ENCODE peak calls at places on chromosome 1, in nine cellular contexts. One of them, this sample, is unnamed. For H3K4me1, the result is how much of the 10 kb centered on the place peaks cover.

GRCh38 chr1:58597076-58597475 is 20.0 kb upstream of the TACSTD2 start:
- DNase-seq in testis: no peak
- DNase-seq in pancreas: no peak
- DNase-seq in hepatocyte: no peak
- DNase-seq in left ventricle myocardium inferior: no peak
- DNase-seq in lower lobe of right lung: no peak
- DNase-seq in transverse colon: no peak
- DNase-seq in adrenal gland: no peak
- DNase-seq in psoas muscle: no peak
- DNase-seq in this sample: no peak

GRCh38 chr1:171280596-171280995 is 32.3 kb downstream of the FMO1 start:
- DNase-seq in pancreas: no peak
- DNase-seq in testis: no peak
- DNase-seq in psoas muscle: no peak
- DNase-seq in lower lobe of right lung: no peak
- DNase-seq in hepatocyte: no peak
- DNase-seq in adrenal gland: no peak
- DNase-seq in transverse colon: no peak
- DNase-seq in left ventricle myocardium inferior: no peak
- DNase-seq in this sample: no peak

GRCh38 chr1:28073867-28074266 is 14.5 kb downstream of the EYA3 start:
- DNase-seq in adrenal gland: no peak
- DNase-seq in testis: no peak
- DNase-seq in hepatocyte: no peak
- DNase-seq in lower lobe of right lung: no peak
- DNase-seq in transverse colon: no peak
- DNase-seq in left ventricle myocardium inferior: no peak
- DNase-seq in psoas muscle: no peak
- DNase-seq in pancreas: no peak
- DNase-seq in this sample: no peak

GRCh38 chr1:116330342-116330652 is 42.7 kb upstream of the ATP1A1 start:
- DNase-seq in adrenal gland: no peak
- DNase-seq in testis: no peak
- DNase-seq in transverse colon: no peak
- DNase-seq in left ventricle myocardium inferior: no peak
- DNase-seq in hepatocyte: no peak
- DNase-seq in pancreas: no peak
- DNase-seq in psoas muscle: no peak
- DNase-seq in lower lobe of right lung: peak
- DNase-seq in this sample: no peak

GRCh38 chr1:103326595-103326994 is 198.9 kb upstream of the RNPC3 start:
- DNase-seq in pancreas: no peak
- DNase-seq in testis: no peak
- DNase-seq in adrenal gland: no peak
- DNase-seq in hepatocyte: no peak
- DNase-seq in psoas muscle: no peak
- DNase-seq in lower lobe of right lung: no peak
- DNase-seq in transverse colon: no peak
- DNase-seq in left ventricle myocardium inferior: no peak
- DNase-seq in this sample: no peak

GRCh38 chr1:160432371-160432786 is 32.0 kb downstream of the VANGL2 start:
- DNase-seq in lower lobe of right lung: no peak
- DNase-seq in left ventricle myocardium inferior: no peak
- DNase-seq in testis: no peak
- DNase-seq in transverse colon: no peak
- DNase-seq in adrenal gland: no peak
- DNase-seq in hepatocyte: no peak
- DNase-seq in psoas muscle: no peak
- DNase-seq in pancreas: no peak
- DNase-seq in this sample: no peak

GRCh38 chr1:218886472-218886871 is 287.2 kb upstream of the LYPLAL1 start:
- DNase-seq in testis: peak
- DNase-seq in pancreas: no peak
- DNase-seq in hepatocyte: peak
- DNase-seq in transverse colon: no peak
- DNase-seq in left ventricle myocardium inferior: peak
- DNase-seq in lower lobe of right lung: no peak
- DNase-seq in adrenal gland: peak
- DNase-seq in psoas muscle: peak
- DNase-seq in this sample: no peak

GRCh38 chr1:155012052-155012546 is 9.5 kb downstream of the ZBTB7B start:
- DNase-seq in psoas muscle: peak
- DNase-seq in left ventricle myocardium inferior: peak
- DNase-seq in adrenal gland: peak
- DNase-seq in transverse colon: peak
- DNase-seq in hepatocyte: peak
- DNase-seq in testis: peak
- DNase-seq in lower lobe of right lung: peak
- DNase-seq in pancreas: peak
- DNase-seq in this sample: peak

GRCh38 chr1:239914827-239915231 is 176.9 kb upstream of the FMN2 start:
- DNase-seq in hepatocyte: no peak
- DNase-seq in pancreas: no peak
- DNase-seq in left ventricle myocardium inferior: no peak
- DNase-seq in lower lobe of right lung: no peak
- DNase-seq in psoas muscle: no peak
- DNase-seq in testis: no peak
- DNase-seq in transverse colon: no peak
- DNase-seq in adrenal gland: no peak
- DNase-seq in this sample: no peak

DNA sequence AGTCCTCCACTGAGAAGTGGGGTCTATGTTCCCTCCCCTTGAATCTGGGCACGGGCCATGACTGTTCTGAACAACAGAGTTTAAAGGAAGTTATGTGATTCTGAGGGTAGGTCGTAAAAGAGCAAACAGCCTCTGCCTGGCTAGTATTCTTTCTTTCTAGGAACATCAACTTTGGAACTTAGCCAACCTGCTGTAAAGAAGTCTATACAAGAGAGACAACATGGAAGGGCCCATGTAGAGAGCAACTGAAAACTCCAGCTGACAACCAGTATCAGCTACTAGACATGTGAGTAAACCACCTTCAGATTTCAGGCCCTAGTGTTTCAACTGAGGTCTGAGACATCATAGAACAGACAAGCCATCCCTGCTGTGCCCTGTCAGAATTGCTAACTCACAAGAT is 7.5 kb downstream of the SELENOF start:
- DNase-seq in left ventricle myocardium inferior: no peak
- DNase-seq in pancreas: no peak
- DNase-seq in psoas muscle: no peak
- DNase-seq in hepatocyte: peak
- DNase-seq in transverse colon: peak
- DNase-seq in adrenal gland: no peak
- DNase-seq in lower lobe of right lung: no peak
- DNase-seq in testis: no peak
- DNase-seq in this sample: peak
- H3K4me3 ChIP-seq in left ventricle myocardium inferior: no peak
- H3K4me3 ChIP-seq in pancreas: no peak
- H3K4me3 ChIP-seq in psoas muscle: no peak
- H3K4me3 ChIP-seq in hepatocyte: no peak
- H3K4me3 ChIP-seq in transverse colon: no peak
- H3K4me3 ChIP-seq in adrenal gland: no peak
- H3K4me3 ChIP-seq in lower lobe of right lung: no peak
- H3K4me3 ChIP-seq in testis: no peak
- H3K4me3 ChIP-seq in this sample: no peak

GRCh38 chr1:31699341-31699891 is 4.4 kb downstream of the COL16A1 start:
- DNase-seq in psoas muscle: no peak
- DNase-seq in testis: no peak
- DNase-seq in adrenal gland: no peak
- DNase-seq in left ventricle myocardium inferior: no peak
- DNase-seq in lower lobe of right lung: no peak
- DNase-seq in hepatocyte: no peak
- DNase-seq in pancreas: no peak
- DNase-seq in transverse colon: no peak
- DNase-seq in this sample: peak
- H3K4me1 ChIP-seq in psoas muscle: under half
- H3K4me1 ChIP-seq in testis: under half
- H3K4me1 ChIP-seq in adrenal gland: under half
- H3K4me1 ChIP-seq in left ventricle myocardium inferior: half or more
- H3K4me1 ChIP-seq in lower lobe of right lung: under half
- H3K4me1 ChIP-seq in hepatocyte: under half
- H3K4me1 ChIP-seq in pancreas: under half
- H3K4me1 ChIP-seq in transverse colon: under half
- H3K4me1 ChIP-seq in this sample: under half

GRCh38 chr1:145979746-145980435 is 15.4 kb downstream of the POLR3GL start:
- DNase-seq in lower lobe of right lung: no peak
- DNase-seq in pancreas: no peak
- DNase-seq in hepatocyte: no peak
- DNase-seq in adrenal gland: peak
- DNase-seq in testis: no peak
- DNase-seq in transverse colon: peak
- DNase-seq in psoas muscle: peak
- DNase-seq in left ventricle myocardium inferior: no peak
- DNase-seq in this sample: no peak

GRCh38 chr1:145977486-145978476 is 13.3 kb downstream of the POLR3GL start:
- DNase-seq in adrenal gland: peak
- DNase-seq in pancreas: peak
- DNase-seq in left ventricle myocardium inferior: peak
- DNase-seq in hepatocyte: peak
- DNase-seq in lower lobe of right lung: peak
- DNase-seq in transverse colon: peak
- DNase-seq in testis: peak
- DNase-seq in psoas muscle: peak
- DNase-seq in this sample: no peak

GRCh38 chr1:145978477-145978859 is 14.0 kb downstream of the POLR3GL start:
- DNase-seq in lower lobe of right lung: no peak
- DNase-seq in pancreas: no peak
- DNase-seq in hepatocyte: no peak
- DNase-seq in transverse colon: no peak
- DNase-seq in testis: no peak
- DNase-seq in adrenal gland: no peak
- DNase-seq in psoas muscle: no peak
- DNase-seq in left ventricle myocardium inferior: no peak
- DNase-seq in this sample: no peak

GRCh38 chr1:145977016-145977415 is 12.5 kb downstream of the POLR3GL start:
- DNase-seq in pancreas: no peak
- DNase-seq in testis: no peak
- DNase-seq in lower lobe of right lung: no peak
- DNase-seq in psoas muscle: no peak
- DNase-seq in hepatocyte: no peak
- DNase-seq in left ventricle myocardium inferior: no peak
- DNase-seq in adrenal gland: peak
- DNase-seq in transverse colon: no peak
- DNase-seq in this sample: no peak

DNA sequence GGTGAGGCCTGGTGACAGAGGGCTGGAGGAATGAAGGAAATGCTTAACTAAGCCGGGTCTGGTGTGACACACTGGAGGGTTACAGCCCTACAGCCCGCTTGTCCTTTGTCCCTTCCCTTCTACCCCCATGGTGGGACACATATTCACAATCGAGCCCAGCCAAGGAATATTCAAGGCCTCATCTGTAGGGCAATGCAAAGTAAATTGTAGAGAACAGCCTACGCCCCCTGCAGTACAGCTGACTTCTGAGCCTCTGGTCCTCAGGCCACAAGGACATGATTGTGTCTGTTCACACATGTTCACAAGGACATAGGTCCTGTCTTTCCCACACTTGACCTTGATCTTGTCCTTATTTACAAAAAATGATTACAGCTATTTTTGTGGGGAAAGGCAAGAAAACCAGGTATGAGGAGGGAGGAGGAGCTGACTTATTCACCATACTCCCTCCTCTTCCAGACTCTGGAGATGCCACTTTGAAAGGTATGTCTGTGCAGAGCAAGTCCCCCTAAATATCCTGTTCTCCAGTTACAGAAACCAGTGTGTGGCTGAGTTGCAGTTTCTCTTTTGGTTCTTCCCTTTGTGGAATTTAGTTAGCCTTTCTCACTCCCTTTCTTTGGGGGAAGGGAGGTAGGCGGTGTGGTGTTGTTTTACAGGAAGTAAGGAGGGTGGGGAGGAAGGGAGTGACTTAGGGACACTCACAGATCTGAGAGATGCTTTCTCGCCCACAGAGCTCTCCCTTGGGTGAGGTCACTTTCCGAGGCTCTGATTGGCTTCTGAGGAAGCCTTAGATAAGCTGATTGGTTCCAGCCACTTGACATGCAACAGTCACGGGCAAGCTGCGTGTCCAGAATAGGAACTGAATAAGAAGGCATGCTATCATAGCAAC is 14.6 kb downstream of the POLR3GL start:
- DNase-seq in adrenal gland: peak
- DNase-seq in psoas muscle: peak
- DNase-seq in transverse colon: peak
- DNase-seq in lower lobe of right lung: peak
- DNase-seq in left ventricle myocardium inferior: peak
- DNase-seq in testis: peak
- DNase-seq in hepatocyte: peak
- DNase-seq in pancreas: peak
- DNase-seq in this sample: peak
- H3K4me3 ChIP-seq in adrenal gland: peak
- H3K4me3 ChIP-seq in psoas muscle: peak
- H3K4me3 ChIP-seq in transverse colon: peak
- H3K4me3 ChIP-seq in lower lobe of right lung: peak
- H3K4me3 ChIP-seq in left ventricle myocardium inferior: peak
- H3K4me3 ChIP-seq in testis: no peak
- H3K4me3 ChIP-seq in hepatocyte: no peak
- H3K4me3 ChIP-seq in pancreas: no peak
- H3K4me3 ChIP-seq in this sample: peak

GRCh38 chr1:167499106-167499505 is 19.2 kb downstream of the CD247 start:
- DNase-seq in pancreas: no peak
- DNase-seq in hepatocyte: no peak
- DNase-seq in testis: no peak
- DNase-seq in transverse colon: no peak
- DNase-seq in psoas muscle: no peak
- DNase-seq in adrenal gland: no peak
- DNase-seq in lower lobe of right lung: no peak
- DNase-seq in left ventricle myocardium inferior: no peak
- DNase-seq in this sample: no peak

GRCh38 chr1:167501513-167502191 is 16.7 kb downstream of the CD247 start:
- DNase-seq in adrenal gland: no peak
- DNase-seq in transverse colon: no peak
- DNase-seq in pancreas: peak
- DNase-seq in left ventricle myocardium inferior: no peak
- DNase-seq in hepatocyte: no peak
- DNase-seq in psoas muscle: no peak
- DNase-seq in testis: no peak
- DNase-seq in lower lobe of right lung: no peak
- DNase-seq in this sample: no peak

GRCh38 chr1:167502192-167502551 is 16.2 kb downstream of the CD247 start:
- DNase-seq in transverse colon: no peak
- DNase-seq in testis: no peak
- DNase-seq in pancreas: no peak
- DNase-seq in psoas muscle: no peak
- DNase-seq in adrenal gland: no peak
- DNase-seq in lower lobe of right lung: no peak
- DNase-seq in hepatocyte: no peak
- DNase-seq in left ventricle myocardium inferior: no peak
- DNase-seq in this sample: no peak

GRCh38 chr1:167500283-167500860 is 18.0 kb downstream of the CD247 start:
- DNase-seq in transverse colon: no peak
- DNase-seq in lower lobe of right lung: no peak
- DNase-seq in pancreas: no peak
- DNase-seq in hepatocyte: no peak
- DNase-seq in left ventricle myocardium inferior: no peak
- DNase-seq in psoas muscle: no peak
- DNase-seq in adrenal gland: no peak
- DNase-seq in testis: no peak
- DNase-seq in this sample: no peak

DNA sequence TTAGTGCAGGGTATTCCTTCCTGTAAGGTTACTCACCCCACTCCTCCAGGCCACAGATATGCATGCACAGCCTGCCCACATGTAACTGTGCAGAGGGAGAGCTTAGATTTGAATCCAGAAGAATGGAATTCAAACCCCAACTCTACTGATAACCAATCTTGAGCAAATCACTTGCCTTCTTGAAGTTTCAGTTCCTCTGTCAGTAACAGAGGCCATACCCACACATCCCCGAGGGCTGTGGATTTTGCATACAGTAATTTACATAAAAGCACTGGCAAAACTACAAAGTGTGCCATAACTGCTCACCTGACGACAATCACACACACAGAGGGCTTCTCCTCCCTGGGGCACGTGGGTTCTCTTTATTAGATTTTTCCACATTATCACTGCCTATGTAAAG is 18.7 kb downstream of the CD247 start:
- DNase-seq in testis: no peak
- DNase-seq in psoas muscle: no peak
- DNase-seq in transverse colon: peak
- DNase-seq in lower lobe of right lung: no peak
- DNase-seq in hepatocyte: no peak
- DNase-seq in adrenal gland: no peak
- DNase-seq in pancreas: no peak
- DNase-seq in left ventricle myocardium inferior: no peak
- DNase-seq in this sample: no peak
- H3K4me1 ChIP-seq in testis: under half
- H3K4me1 ChIP-seq in psoas muscle: under half
- H3K4me1 ChIP-seq in transverse colon: under half
- H3K4me1 ChIP-seq in lower lobe of right lung: under half
- H3K4me1 ChIP-seq in hepatocyte: under half
- H3K4me1 ChIP-seq in adrenal gland: under half
- H3K4me1 ChIP-seq in pancreas: under half
- H3K4me1 ChIP-seq in left ventricle myocardium inferior: under half
- H3K4me1 ChIP-seq in this sample: under half

This sample was measured in mucosa of descending colon.